ENCODE peak calls at places on chromosomes 3 and 15, in four cellular contexts. One of them, this sample, is unnamed.

GRCh38 chr3:144358191-144358590 is 386.6 kb downstream of the DIPK2A start:
- DNase-seq in fibroblast of lung: no peak
- DNase-seq in tibial artery: no peak
- DNase-seq in nephron progenitor cell: no peak
- DNase-seq in this sample: no peak

GRCh38 chr3:50226888-50227389 is 9.1 kb upstream of the GNAI2 start:
- DNase-seq in fibroblast of lung: peak; percentile 47
- DNase-seq in tibial artery: peak; percentile 76
- DNase-seq in nephron progenitor cell: no peak
- DNase-seq in this sample: no peak

GRCh38 chr15:101437209-101437608 is 52.3 kb downstream of the PCSK6 start:
- DNase-seq in fibroblast of lung: no peak
- DNase-seq in tibial artery: no peak
- DNase-seq in nephron progenitor cell: no peak
- DNase-seq in this sample: no peak

GRCh38 chr15:65192016-65192415 is 6.9 kb upstream of the CLPX start:
- DNase-seq in fibroblast of lung: peak; percentile 12
- DNase-seq in tibial artery: no peak
- DNase-seq in nephron progenitor cell: no peak
- DNase-seq in this sample: no peak

GRCh38 chr3:101722394-101723173 is 1.8 kb upstream of the CEP97 start:
- DNase-seq in fibroblast of lung: no peak
- DNase-seq in tibial artery: no peak
- DNase-seq in nephron progenitor cell: no peak
- DNase-seq in this sample: no peak

GRCh38 chr3:141231923-141232861 is 567 bp downstream of the PXYLP1 start:
- DNase-seq in fibroblast of lung: no peak
- DNase-seq in tibial artery: peak; percentile 75
- DNase-seq in nephron progenitor cell: peak; percentile 67
- DNase-seq in this sample: peak; percentile 64

GRCh38 chr15:100928632-100929280 is 9.6 kb downstream of the LRRK1 start:
- DNase-seq in fibroblast of lung: no peak
- DNase-seq in tibial artery: no peak
- DNase-seq in nephron progenitor cell: no peak
- DNase-seq in this sample: no peak

GRCh38 chr15:100572362-100572983 is 29.5 kb downstream of the LINS1 start:
- DNase-seq in fibroblast of lung: peak; percentile 59
- DNase-seq in tibial artery: no peak
- DNase-seq in nephron progenitor cell: no peak
- DNase-seq in this sample: no peak

GRCh38 chr3:58066842-58067241 is 58.6 kb downstream of the FLNB start:
- DNase-seq in fibroblast of lung: peak; percentile 44
- DNase-seq in tibial artery: no peak
- DNase-seq in nephron progenitor cell: no peak
- DNase-seq in this sample: no peak

GRCh38 chr15:39327005-39327725 is 253.7 kb upstream of the THBS1 start:
- DNase-seq in fibroblast of lung: no peak
- DNase-seq in tibial artery: no peak
- DNase-seq in nephron progenitor cell: no peak
- DNase-seq in this sample: no peak

DNA sequence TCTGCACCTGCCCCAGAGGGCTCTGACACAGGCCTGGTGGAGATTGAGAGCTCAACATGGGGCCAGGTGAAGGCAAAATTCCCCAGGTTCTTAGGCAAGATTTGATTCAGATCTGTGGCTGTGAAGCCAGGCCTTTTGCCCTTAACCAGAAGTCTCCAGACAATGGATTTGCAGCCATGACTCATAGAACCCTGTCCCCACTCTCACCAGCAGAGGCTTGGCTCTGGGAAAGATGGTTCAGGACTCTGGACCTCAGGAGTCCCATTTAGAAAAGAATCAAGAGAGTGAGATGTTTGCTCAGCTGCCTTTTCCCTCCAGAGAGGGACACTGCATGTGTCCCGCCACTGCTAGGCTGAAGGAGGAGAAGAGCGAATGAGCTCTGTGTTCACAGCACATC is 361.4 kb upstream of the ICE2 start:
- DNase-seq in fibroblast of lung: no peak
- DNase-seq in tibial artery: no peak
- DNase-seq in nephron progenitor cell: no peak
- DNase-seq in this sample: no peak
- TF ChIP-seq CTCF in fibroblast of lung: no peak
- TF ChIP-seq CTCF in tibial artery: no peak
- TF ChIP-seq CTCF in nephron progenitor cell: no peak
- TF ChIP-seq CTCF in this sample: no peak

DNA sequence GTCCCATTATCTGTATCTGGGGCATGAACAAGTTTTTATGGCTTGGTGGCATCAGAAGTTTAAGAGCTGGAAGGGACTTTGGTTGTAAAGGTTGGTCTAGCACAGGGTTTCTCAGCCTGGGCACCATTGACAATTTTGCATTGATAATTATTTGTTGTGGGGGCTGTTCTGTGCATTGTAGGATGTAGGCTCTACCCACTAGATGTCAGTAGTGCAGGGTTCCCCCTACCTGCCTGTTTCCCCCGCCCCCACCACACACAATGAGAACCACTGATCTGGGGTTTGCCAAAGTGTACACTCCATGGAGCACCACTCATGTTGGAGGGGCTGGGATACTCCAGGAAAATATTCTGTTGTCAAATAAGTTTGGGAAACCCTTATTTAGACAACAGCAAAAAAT is 42.7 kb downstream of the PLCL2 start:
- DNase-seq in fibroblast of lung: no peak
- DNase-seq in tibial artery: no peak
- DNase-seq in nephron progenitor cell: no peak
- DNase-seq in this sample: no peak
- TF ChIP-seq CTCF in fibroblast of lung: no peak
- TF ChIP-seq CTCF in tibial artery: no peak
- TF ChIP-seq CTCF in nephron progenitor cell: no peak
- TF ChIP-seq CTCF in this sample: no peak

GRCh38 chr3:124526601-124527000 is 203.7 kb upstream of the UMPS start:
- DNase-seq in fibroblast of lung: no peak
- DNase-seq in tibial artery: no peak
- DNase-seq in nephron progenitor cell: no peak
- DNase-seq in this sample: no peak
- TF ChIP-seq CTCF in fibroblast of lung: no peak
- TF ChIP-seq CTCF in tibial artery: no peak
- TF ChIP-seq CTCF in nephron progenitor cell: peak; percentile 12
- TF ChIP-seq CTCF in this sample: peak; percentile 27

DNA sequence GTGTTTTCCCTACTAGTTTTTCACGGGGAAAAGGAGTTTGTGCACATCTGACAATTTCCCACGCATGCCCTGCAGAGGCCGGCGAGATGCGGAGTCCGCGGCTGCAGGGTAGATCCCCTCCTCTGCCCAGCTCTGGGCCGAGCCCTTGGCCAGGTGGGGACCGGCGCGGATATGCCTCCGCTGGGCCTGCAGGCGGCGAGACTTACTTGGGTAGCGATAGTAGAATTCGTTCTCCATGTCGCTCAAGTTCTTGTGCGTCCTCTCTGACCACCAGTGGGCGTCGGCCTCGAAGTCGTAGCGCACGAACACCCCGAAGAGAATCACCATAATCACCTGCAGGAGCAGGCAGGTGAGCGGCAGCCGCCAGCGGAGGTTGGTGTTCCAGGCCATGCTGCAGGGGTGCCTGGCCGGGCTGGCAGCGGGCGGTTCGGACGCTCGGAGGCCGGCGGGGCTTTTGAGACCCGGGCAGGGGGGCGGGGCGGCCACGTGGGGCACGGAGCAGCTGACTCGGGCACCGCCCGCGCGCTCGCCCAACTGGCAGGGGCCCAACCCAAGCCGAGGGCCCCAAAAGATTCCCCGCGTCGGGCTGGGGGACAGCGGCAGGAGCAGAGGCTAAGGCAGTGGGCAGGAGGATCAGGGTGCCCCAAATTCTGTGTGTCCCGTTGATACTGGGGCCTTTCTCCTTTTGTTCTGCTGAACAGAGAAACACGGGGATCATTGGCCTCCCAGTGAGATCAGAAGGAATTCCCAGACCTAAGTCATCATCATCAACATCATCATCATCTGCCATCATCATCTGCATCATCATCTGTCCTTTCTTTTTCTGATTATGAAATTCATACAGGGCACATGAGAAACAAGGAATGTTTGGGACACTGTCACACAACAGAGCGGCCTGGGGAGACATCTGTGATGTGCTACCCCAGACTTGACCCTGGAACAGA is at the start of gene RHCG:
- DNase-seq in fibroblast of lung: peak; percentile 40
- DNase-seq in tibial artery: peak; percentile 44
- DNase-seq in nephron progenitor cell: peak; percentile 60
- DNase-seq in this sample: peak; percentile 59
- TF ChIP-seq CTCF in fibroblast of lung: peak; percentile 11
- TF ChIP-seq CTCF in tibial artery: no peak
- TF ChIP-seq CTCF in nephron progenitor cell: peak; percentile 48
- TF ChIP-seq CTCF in this sample: peak; percentile 43

GRCh38 chr3:51354172-51354571 is 30.9 kb upstream of the MANF start:
- DNase-seq in fibroblast of lung: no peak
- DNase-seq in tibial artery: no peak
- DNase-seq in nephron progenitor cell: no peak
- DNase-seq in this sample: no peak
- TF ChIP-seq CTCF in fibroblast of lung: no peak
- TF ChIP-seq CTCF in tibial artery: no peak
- TF ChIP-seq CTCF in nephron progenitor cell: no peak
- TF ChIP-seq CTCF in this sample: no peak

GRCh38 chr3:14274999-14275961 is 96.7 kb downstream of the LSM3 start:
- DNase-seq in fibroblast of lung: no peak
- DNase-seq in tibial artery: no peak
- DNase-seq in nephron progenitor cell: no peak
- DNase-seq in this sample: no peak
- TF ChIP-seq CTCF in fibroblast of lung: peak; percentile 18
- TF ChIP-seq CTCF in tibial artery: no peak
- TF ChIP-seq CTCF in nephron progenitor cell: no peak
- TF ChIP-seq CTCF in this sample: peak; percentile 35

DNA sequence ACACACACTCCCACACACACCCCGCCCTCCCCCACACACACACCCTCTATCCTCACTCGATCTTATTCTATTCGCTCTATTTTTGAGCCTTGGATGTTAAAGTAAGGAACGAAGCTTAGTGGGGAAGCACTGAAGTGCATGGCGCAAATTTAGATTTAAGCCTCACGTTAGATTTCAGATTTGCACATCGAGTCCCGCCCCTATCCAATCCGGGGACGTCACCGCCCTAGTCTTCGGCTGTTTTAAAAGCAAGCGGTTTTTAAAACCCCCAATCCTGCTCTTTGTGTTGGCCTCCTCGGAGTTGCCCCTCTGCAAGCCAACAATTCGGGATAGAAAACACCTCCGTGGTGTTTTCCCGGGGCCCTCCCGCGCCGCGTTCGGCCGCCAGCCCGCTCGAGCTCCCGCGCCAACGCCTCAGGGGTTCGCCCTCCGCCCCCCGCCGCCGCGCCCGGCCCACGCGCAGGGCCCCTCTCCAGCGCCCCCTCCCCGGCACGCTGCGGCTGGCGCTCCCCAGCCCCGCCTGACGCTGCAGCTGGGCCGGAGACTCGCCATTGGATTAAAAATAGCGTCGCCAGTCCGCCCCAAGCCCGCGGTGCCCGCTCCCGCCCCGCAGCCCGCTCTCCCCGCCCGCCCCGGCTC is at the start of gene USP13:
- DNase-seq in fibroblast of lung: peak; percentile 84
- DNase-seq in tibial artery: peak; percentile 80
- DNase-seq in nephron progenitor cell: peak; percentile 80
- DNase-seq in this sample: peak; percentile 85
- TF ChIP-seq CTCF in fibroblast of lung: no peak
- TF ChIP-seq CTCF in tibial artery: peak; percentile 23
- TF ChIP-seq CTCF in nephron progenitor cell: no peak
- TF ChIP-seq CTCF in this sample: no peak

GRCh38 chr3:12334786-12335185 is 45.9 kb downstream of the PPARG start:
- DNase-seq in fibroblast of lung: no peak
- DNase-seq in tibial artery: no peak
- DNase-seq in nephron progenitor cell: no peak
- DNase-seq in this sample: no peak

GRCh38 chr3:12323237-12323636 is 34.4 kb downstream of the PPARG start:
- DNase-seq in fibroblast of lung: no peak
- DNase-seq in tibial artery: no peak
- DNase-seq in nephron progenitor cell: no peak
- DNase-seq in this sample: no peak

GRCh38 chr3:12328132-12328915 is 39.5 kb downstream of the PPARG start:
- DNase-seq in fibroblast of lung: no peak
- DNase-seq in tibial artery: no peak
- DNase-seq in nephron progenitor cell: no peak
- DNase-seq in this sample: no peak

GRCh38 chr3:12325594-12326295 is 36.9 kb downstream of the PPARG start:
- DNase-seq in fibroblast of lung: peak; percentile 63
- DNase-seq in tibial artery: no peak
- DNase-seq in nephron progenitor cell: no peak
- DNase-seq in this sample: no peak

DNA sequence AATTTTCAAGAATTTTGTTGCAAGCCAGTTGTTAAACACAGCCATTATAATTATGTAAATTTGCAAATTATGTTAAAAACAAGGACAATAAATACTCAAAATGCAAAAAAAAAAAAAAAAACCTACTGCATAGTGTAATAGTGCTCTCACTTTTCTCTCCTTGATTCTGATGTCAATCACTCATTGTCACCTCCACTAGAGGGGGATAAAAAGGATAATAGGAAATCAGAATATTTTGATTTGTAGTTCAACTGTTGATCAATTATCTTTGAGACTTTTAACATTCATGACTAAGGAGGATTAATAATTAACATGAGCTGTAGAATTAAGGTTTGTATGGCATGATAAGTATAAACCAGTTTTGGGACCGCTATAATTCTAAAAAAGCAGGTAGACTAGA is 40.2 kb downstream of the PPARG start:
- DNase-seq in fibroblast of lung: no peak
- DNase-seq in tibial artery: no peak
- DNase-seq in nephron progenitor cell: no peak
- DNase-seq in this sample: no peak
- TF ChIP-seq CTCF in fibroblast of lung: no peak
- TF ChIP-seq CTCF in tibial artery: no peak
- TF ChIP-seq CTCF in nephron progenitor cell: no peak
- TF ChIP-seq CTCF in this sample: no peak

GRCh38 chr15:74460903-74461846 is at the start of gene UBL7:
- DNase-seq in fibroblast of lung: peak; percentile 95
- DNase-seq in tibial artery: peak; percentile 98
- DNase-seq in nephron progenitor cell: peak; percentile 98
- DNase-seq in this sample: peak; percentile 98
- TF ChIP-seq CTCF in fibroblast of lung: no peak
- TF ChIP-seq CTCF in tibial artery: no peak
- TF ChIP-seq CTCF in nephron progenitor cell: no peak
- TF ChIP-seq CTCF in this sample: no peak

DNA sequence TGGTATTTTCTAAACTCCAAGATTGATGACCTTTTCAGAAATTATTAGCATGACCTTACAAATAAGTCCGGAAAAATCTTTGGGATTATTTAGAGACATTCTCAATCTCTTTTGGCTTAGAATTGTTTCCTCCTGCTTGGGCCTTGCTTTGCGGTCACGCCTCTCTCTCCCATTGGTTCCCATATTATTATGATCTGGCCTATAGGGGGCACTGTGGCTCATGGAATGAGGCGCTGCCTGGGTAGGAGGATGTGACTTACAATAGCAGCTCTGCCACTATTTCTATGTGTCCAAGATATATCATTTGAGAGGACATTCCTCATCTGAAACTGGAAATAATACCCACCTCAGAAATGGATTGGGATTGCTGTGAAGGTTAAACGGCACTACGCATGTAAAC is 464.9 kb downstream of the MFSD1 start:
- DNase-seq in fibroblast of lung: peak; percentile 17
- DNase-seq in tibial artery: no peak
- DNase-seq in nephron progenitor cell: peak; percentile 65
- DNase-seq in this sample: peak; percentile 67
- TF ChIP-seq CTCF in fibroblast of lung: no peak
- TF ChIP-seq CTCF in tibial artery: no peak
- TF ChIP-seq CTCF in nephron progenitor cell: peak; percentile 65
- TF ChIP-seq CTCF in this sample: peak; percentile 82